ENCODE peak calls at places on chromosomes 5 and 9, in four cellular contexts. D, L, H and Y are unnamed samples.

GRCh38 chr5:165201364-165202143 is 1696.1 kb downstream of the MAT2B start:
- DNase-seq in H (no peak), D (no peak), L (no peak), Y (no peak)

GRCh38 chr5:167800405-167800804 is 491.0 kb upstream of the WWC1 start:
- DNase-seq in D (no peak), L (no peak), H (no peak), Y (no peak)

GRCh38 chr9:22452415-22453010 is 5.9 kb downstream of the DMRTA1 start:
- DNase-seq in H (peak), L (peak), D (no peak), Y (peak)

GRCh38 chr5:58922392-58923171 is 339.7 kb downstream of the RAB3C start:
- DNase-seq in D (peak), L (peak), H (no peak), Y (no peak)

GRCh38 chr9:115604831-115605483 is 487.0 kb upstream of the TNC start:
- DNase-seq in H (no peak), D (no peak), L (no peak), Y (peak)

GRCh38 chr5:169710675-169711074 is 73.6 kb downstream of the DOCK2 start:
- DNase-seq in L (no peak), D (no peak), H (no peak), Y (no peak)

GRCh38 chr9:111926421-111926875 is 29.8 kb downstream of the UGCG start:
- DNase-seq in H (no peak), L (peak), D (peak), Y (peak)

GRCh38 chr5:34490501-34491250 is 165.5 kb upstream of the RAI14 start:
- DNase-seq in D (no peak), L (no peak), H (no peak), Y (no peak)

GRCh38 chr5:82349651-82350050 is 71.5 kb upstream of the RPS23 start:
- DNase-seq in D (no peak), L (peak), H (peak), Y (peak)

GRCh38 chr5:43658499-43658898 is 55.5 kb downstream of the NNT start:
- DNase-seq in D (no peak), H (no peak), L (no peak), Y (peak)

GRCh38 chr9:130935660-130936271 is 3.3 kb downstream of the FIBCD1 start:
- DNase-seq in H (no peak), L (no peak), D (no peak), Y (peak)

GRCh38 chr5:36444582-36444999 is 142.9 kb upstream of the RANBP3L start:
- DNase-seq in L (no peak), H (no peak), D (peak), Y (no peak)

GRCh38 chr5:42021923-42022322 is 96.8 kb downstream of the FBXO4 start:
- DNase-seq in L (no peak), D (no peak), H (no peak), Y (no peak)

GRCh38 chr5:179161901-179162300 is 101.7 kb downstream of the ZNF354C start:
- DNase-seq in L (no peak), H (no peak), D (peak), Y (no peak)

GRCh38 chr9:35790385-35791291 is 753 bp upstream of the NPR2 start:
- DNase-seq in H (peak), L (peak), D (peak), Y (peak)

GRCh38 chr5:178587793-178588611 is 2.2 kb downstream of the COL23A1 start:
- DNase-seq in H (no peak), D (no peak), L (no peak), Y (no peak)

GRCh38 chr5:145811834-145812625 is 23.1 kb downstream of the PRELID2 start:
- DNase-seq in H (peak), L (no peak), D (no peak), Y (peak)

GRCh38 chr9:125988479-125989050 is 241.4 kb downstream of the PBX3 start:
- DNase-seq in D (peak), L (no peak), H (peak), Y (no peak)

GRCh38 chr5:89847743-89848142 is 561.8 kb downstream of the CETN3 start:
- DNase-seq in H (no peak), D (no peak), L (no peak), Y (peak)

GRCh38 chr9:128214571-128215490 is 11.7 kb downstream of the DNM1 start:
- DNase-seq in D (no peak), L (no peak), H (no peak), Y (peak)

GRCh38 chr5:143064207-143064606 is 294.0 kb downstream of the ARHGAP26 start:
- DNase-seq in H (no peak), L (no peak), D (no peak), Y (no peak)

GRCh38 chr9:9498147-9498546 is 1114.7 kb downstream of the PTPRD start:
- DNase-seq in H (no peak), L (no peak), D (no peak), Y (no peak)

GRCh38 chr5:14749579-14750091 is 85.1 kb downstream of the OTULIN start:
- DNase-seq in L (no peak), D (no peak), H (no peak), Y (no peak)

GRCh38 chr9:133277467-133277866 is 2.5 kb upstream of the ABO start:
- DNase-seq in H (no peak), D (no peak), L (no peak), Y (no peak)

GRCh38 chr5:120684749-120685415 is 220.8 kb downstream of the PRR16 start:
- DNase-seq in L (no peak), H (peak), D (no peak), Y (no peak)

GRCh38 chr5:98769006-98769255 is 4.5 kb upstream of the RGMB start:
- DNase-seq in H (peak), L (peak), D (no peak), Y (no peak)

GRCh38 chr5:113065626-113066025 is 89.0 kb downstream of the DCP2 start:
- DNase-seq in D (no peak), H (no peak), L (no peak), Y (no peak)

GRCh38 chr5:181171782-181172181 is 24.4 kb downstream of the OR2V2 start:
- DNase-seq in D (no peak), H (no peak), L (no peak), Y (no peak)

GRCh38 chr5:181173420-181174342 is 26.3 kb downstream of the OR2V2 start:
- DNase-seq in H (no peak), L (no peak), D (no peak), Y (peak)

GRCh38 chr5:181170237-181170830 is 22.9 kb downstream of the OR2V2 start:
- DNase-seq in D (no peak), L (no peak), H (no peak), Y (peak)

GRCh38 chr5:181170996-181171395 is 23.6 kb downstream of the OR2V2 start:
- DNase-seq in L (no peak), D (no peak), H (no peak), Y (peak)

GRCh38 chr5:181173027-181173419 is 25.6 kb downstream of the OR2V2 start:
- DNase-seq in D (no peak), H (no peak), L (no peak), Y (no peak)
- H3K4me3 ChIP-seq in D (no peak), H (no peak), L (no peak), Y (no peak)

GRCh38 chr5:11494340-11494739 is 409.9 kb downstream of the CTNND2 start:
- DNase-seq in L (no peak), D (no peak), H (no peak), Y (peak)

GRCh38 chr5:11496127-11496719 is 408.0 kb downstream of the CTNND2 start:
- DNase-seq in D (no peak), L (no peak), H (no peak), Y (no peak)

GRCh38 chr5:11497651-11498050 is 406.6 kb downstream of the CTNND2 start:
- DNase-seq in H (no peak), L (no peak), D (no peak), Y (no peak)

GRCh38 chr5:11491658-11492057 is 412.6 kb downstream of the CTNND2 start:
- DNase-seq in L (no peak), D (no peak), H (no peak), Y (no peak)
- H3K4me3 ChIP-seq in L (no peak), D (no peak), H (no peak), Y (no peak)

DNA sequence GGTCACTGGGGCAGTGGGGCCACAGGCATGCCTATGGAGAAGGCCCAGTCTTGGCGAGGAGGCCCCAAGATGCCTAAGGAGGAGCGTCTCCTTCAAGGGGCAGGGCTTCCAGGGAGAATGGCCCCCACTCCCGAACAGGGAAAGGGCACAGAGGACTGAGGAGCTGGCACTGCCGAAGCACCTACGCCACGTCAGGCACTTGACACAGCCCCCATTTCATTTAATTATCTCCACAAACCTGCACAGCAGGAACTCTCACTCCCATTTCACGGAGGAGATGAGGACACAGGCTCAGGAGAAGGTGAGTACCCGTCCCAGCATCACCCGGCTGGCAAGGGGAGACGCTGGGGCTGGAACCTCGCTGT is 26.0 kb downstream of the EGR1 start:
- DNase-seq in D (no peak), H (no peak), L (peak), Y (no peak)
- H3K4me3 ChIP-seq in D (peak), H (peak), L (no peak), Y (peak)

GRCh38 chr9:95045751-95046150 is 271.8 kb downstream of the FANCC start:
- DNase-seq in H (no peak), L (no peak), D (no peak), Y (no peak)
- H3K4me3 ChIP-seq in H (no peak), L (no peak), D (no peak), Y (no peak)

GRCh38 chr9:91949293-91949945 is 609 bp downstream of the ROR2 start:
- DNase-seq in L (peak), D (no peak), H (peak), Y (peak)
- H3K4me3 ChIP-seq in L (peak), D (peak), H (peak), Y (peak)

GRCh38 chr5:16701134-16702094 is 84.6 kb upstream of the RETREG1 start:
- DNase-seq in L (no peak), H (no peak), D (no peak), Y (no peak)
- H3K4me3 ChIP-seq in L (no peak), H (no peak), D (no peak), Y (no peak)

GRCh38 chr5:149381261-149381985 is 2.3 kb upstream of the IL17B start:
- DNase-seq in D (no peak), L (no peak), H (no peak), Y (no peak)
- H3K4me3 ChIP-seq in D (no peak), L (no peak), H (no peak), Y (no peak)